ENCODE peak calls at places on chromosomes 3 and 15, in eight cellular contexts. One of them, this sample, is unnamed.

GRCh38 chr15:65903296-65904073 is 34.2 kb downstream of the RAB11A start:
- DNase-seq in T-helper 9 cell: no peak
- DNase-seq in PC-3: peak; percentile 19
- DNase-seq in activated CD8-positive, alpha-beta memory T cell treated with anti-CD3 and anti-CD28 coated beads for 48 hours: no peak
- DNase-seq in NCI-H510A: no peak
- DNase-seq in PC-9: no peak
- DNase-seq in NCI-H1417: no peak
- DNase-seq in naive thymus-derived CD8-positive, alpha-beta T cell: no peak
- DNase-seq in this sample: no peak

GRCh38 chr15:83199288-83199687 is 8.3 kb downstream of the HDGFL3 start:
- DNase-seq in T-helper 9 cell: no peak
- DNase-seq in PC-3: no peak
- DNase-seq in activated CD8-positive, alpha-beta memory T cell treated with anti-CD3 and anti-CD28 coated beads for 48 hours: no peak
- DNase-seq in NCI-H510A: no peak
- DNase-seq in PC-9: no peak
- DNase-seq in NCI-H1417: no peak
- DNase-seq in naive thymus-derived CD8-positive, alpha-beta T cell: no peak
- DNase-seq in this sample: no peak

GRCh38 chr3:7876741-7877297 is 624.8 kb upstream of the LMCD1 start:
- DNase-seq in T-helper 9 cell: peak; percentile 11
- DNase-seq in PC-3: no peak
- DNase-seq in activated CD8-positive, alpha-beta memory T cell treated with anti-CD3 and anti-CD28 coated beads for 48 hours: peak; percentile 4
- DNase-seq in NCI-H510A: no peak
- DNase-seq in PC-9: no peak
- DNase-seq in NCI-H1417: no peak
- DNase-seq in naive thymus-derived CD8-positive, alpha-beta T cell: peak; percentile 45
- DNase-seq in this sample: no peak

GRCh38 chr3:51929420-51930003 is 12.2 kb downstream of the RRP9 start:
- DNase-seq in T-helper 9 cell: no peak
- DNase-seq in PC-3: peak; percentile 27
- DNase-seq in activated CD8-positive, alpha-beta memory T cell treated with anti-CD3 and anti-CD28 coated beads for 48 hours: no peak
- DNase-seq in NCI-H510A: no peak
- DNase-seq in PC-9: no peak
- DNase-seq in NCI-H1417: no peak
- DNase-seq in naive thymus-derived CD8-positive, alpha-beta T cell: no peak
- DNase-seq in this sample: peak; percentile 47

GRCh38 chr3:25610779-25611178 is 53.9 kb downstream of the TOP2B start:
- DNase-seq in T-helper 9 cell: no peak
- DNase-seq in PC-3: no peak
- DNase-seq in activated CD8-positive, alpha-beta memory T cell treated with anti-CD3 and anti-CD28 coated beads for 48 hours: no peak
- DNase-seq in NCI-H510A: no peak
- DNase-seq in PC-9: no peak
- DNase-seq in NCI-H1417: no peak
- DNase-seq in naive thymus-derived CD8-positive, alpha-beta T cell: no peak
- DNase-seq in this sample: no peak

GRCh38 chr3:4996771-4997291 is 17.6 kb downstream of the BHLHE40 start:
- DNase-seq in T-helper 9 cell: no peak
- DNase-seq in PC-3: no peak
- DNase-seq in activated CD8-positive, alpha-beta memory T cell treated with anti-CD3 and anti-CD28 coated beads for 48 hours: no peak
- DNase-seq in NCI-H510A: no peak
- DNase-seq in PC-9: no peak
- DNase-seq in NCI-H1417: no peak
- DNase-seq in naive thymus-derived CD8-positive, alpha-beta T cell: no peak
- DNase-seq in this sample: no peak

GRCh38 chr3:186121968-186122367 is 13.1 kb upstream of the ETV5 start:
- DNase-seq in T-helper 9 cell: no peak
- DNase-seq in PC-3: no peak
- DNase-seq in activated CD8-positive, alpha-beta memory T cell treated with anti-CD3 and anti-CD28 coated beads for 48 hours: no peak
- DNase-seq in NCI-H510A: no peak
- DNase-seq in PC-9: peak; percentile 30
- DNase-seq in NCI-H1417: no peak
- DNase-seq in naive thymus-derived CD8-positive, alpha-beta T cell: no peak
- DNase-seq in this sample: no peak

GRCh38 chr3:63328386-63328785 is 50.3 kb downstream of the SYNPR start:
- DNase-seq in T-helper 9 cell: no peak
- DNase-seq in PC-3: no peak
- DNase-seq in activated CD8-positive, alpha-beta memory T cell treated with anti-CD3 and anti-CD28 coated beads for 48 hours: no peak
- DNase-seq in NCI-H510A: no peak
- DNase-seq in PC-9: no peak
- DNase-seq in NCI-H1417: peak; percentile 2
- DNase-seq in naive thymus-derived CD8-positive, alpha-beta T cell: no peak
- DNase-seq in this sample: no peak

GRCh38 chr15:57462391-57462790 is 86.1 kb downstream of the CGNL1 start:
- DNase-seq in T-helper 9 cell: no peak
- DNase-seq in PC-3: peak; percentile 81
- DNase-seq in activated CD8-positive, alpha-beta memory T cell treated with anti-CD3 and anti-CD28 coated beads for 48 hours: no peak
- DNase-seq in NCI-H510A: no peak
- DNase-seq in PC-9: no peak
- DNase-seq in NCI-H1417: no peak
- DNase-seq in naive thymus-derived CD8-positive, alpha-beta T cell: no peak
- DNase-seq in this sample: no peak

GRCh38 chr15:91227062-91227461 is 127.0 kb downstream of the SV2B start:
- DNase-seq in T-helper 9 cell: no peak
- DNase-seq in PC-3: no peak
- DNase-seq in activated CD8-positive, alpha-beta memory T cell treated with anti-CD3 and anti-CD28 coated beads for 48 hours: no peak
- DNase-seq in NCI-H510A: no peak
- DNase-seq in PC-9: no peak
- DNase-seq in NCI-H1417: no peak
- DNase-seq in naive thymus-derived CD8-positive, alpha-beta T cell: no peak
- DNase-seq in this sample: no peak

GRCh38 chr3:109921509-109921908 is 584.2 kb upstream of the DPPA4 start:
- DNase-seq in T-helper 9 cell: no peak
- DNase-seq in PC-3: no peak
- DNase-seq in activated CD8-positive, alpha-beta memory T cell treated with anti-CD3 and anti-CD28 coated beads for 48 hours: no peak
- DNase-seq in NCI-H510A: no peak
- DNase-seq in PC-9: no peak
- DNase-seq in NCI-H1417: no peak
- DNase-seq in naive thymus-derived CD8-positive, alpha-beta T cell: no peak
- DNase-seq in this sample: no peak

GRCh38 chr3:142735462-142735861 is 11.6 kb downstream of the TRPC1 start:
- DNase-seq in T-helper 9 cell: no peak
- DNase-seq in PC-3: no peak
- DNase-seq in activated CD8-positive, alpha-beta memory T cell treated with anti-CD3 and anti-CD28 coated beads for 48 hours: no peak
- DNase-seq in NCI-H510A: no peak
- DNase-seq in PC-9: no peak
- DNase-seq in NCI-H1417: peak; percentile 23
- DNase-seq in naive thymus-derived CD8-positive, alpha-beta T cell: no peak
- DNase-seq in this sample: no peak